ENCODE peak calls at places on chromosomes 2 and 18, in ten cellular contexts. One of them, this sample, is unnamed.

GRCh38 chr2:238596571-238597551 is 170.1 kb downstream of the ASB1 start:
- DNase-seq in CD8-positive, alpha-beta T cell: no peak
- DNase-seq in A549: peak; percentile 95
- DNase-seq in thyroid gland: peak; percentile 89
- DNase-seq in prostate gland: peak; percentile 90
- DNase-seq in AG04450: peak; percentile 58
- DNase-seq in fibroblast of lung: peak; percentile 95
- DNase-seq in NB4: no peak
- DNase-seq in kidney: peak; percentile 84
- DNase-seq in bronchial epithelial cell: peak; percentile 85
- DNase-seq in this sample: no peak

GRCh38 chr2:204452464-204453023 is 92.7 kb upstream of the PARD3B start:
- DNase-seq in A549: peak; percentile 87
- DNase-seq in thyroid gland: peak; percentile 63
- DNase-seq in NB4: no peak
- DNase-seq in fibroblast of lung: peak; percentile 99
- DNase-seq in kidney: no peak
- DNase-seq in bronchial epithelial cell: peak; percentile 98
- DNase-seq in CD8-positive, alpha-beta T cell: no peak
- DNase-seq in prostate gland: no peak
- DNase-seq in AG04450: peak; percentile 87
- DNase-seq in this sample: peak; percentile 63

GRCh38 chr2:200455958-200456421 is 53.9 kb downstream of the KCTD18 start:
- DNase-seq in CD8-positive, alpha-beta T cell: no peak
- DNase-seq in fibroblast of lung: peak; percentile 20
- DNase-seq in thyroid gland: no peak
- DNase-seq in kidney: no peak
- DNase-seq in AG04450: no peak
- DNase-seq in prostate gland: no peak
- DNase-seq in bronchial epithelial cell: no peak
- DNase-seq in NB4: no peak
- DNase-seq in A549: no peak
- DNase-seq in this sample: no peak

GRCh38 chr2:214808961-214809750 is at the start of gene BARD1:
- DNase-seq in kidney: peak; percentile 79
- DNase-seq in A549: peak; percentile 49
- DNase-seq in NB4: peak; percentile 82
- DNase-seq in fibroblast of lung: peak; percentile 56
- DNase-seq in thyroid gland: peak; percentile 47
- DNase-seq in prostate gland: peak; percentile 46
- DNase-seq in AG04450: peak; percentile 10
- DNase-seq in CD8-positive, alpha-beta T cell: peak; percentile 71
- DNase-seq in bronchial epithelial cell: peak; percentile 42
- DNase-seq in this sample: peak; percentile 84

GRCh38 chr2:86243950-86244733 is 44.9 kb downstream of the MRPL35 start:
- DNase-seq in A549: no peak
- DNase-seq in AG04450: no peak
- DNase-seq in kidney: no peak
- DNase-seq in fibroblast of lung: peak; percentile 8
- DNase-seq in prostate gland: no peak
- DNase-seq in NB4: no peak
- DNase-seq in bronchial epithelial cell: no peak
- DNase-seq in CD8-positive, alpha-beta T cell: no peak
- DNase-seq in thyroid gland: no peak
- DNase-seq in this sample: no peak

GRCh38 chr2:99096728-99097127 is 44.8 kb upstream of the C2orf15 start:
- DNase-seq in kidney: no peak
- DNase-seq in bronchial epithelial cell: no peak
- DNase-seq in NB4: no peak
- DNase-seq in AG04450: no peak
- DNase-seq in thyroid gland: no peak
- DNase-seq in A549: no peak
- DNase-seq in CD8-positive, alpha-beta T cell: no peak
- DNase-seq in prostate gland: no peak
- DNase-seq in fibroblast of lung: no peak
- DNase-seq in this sample: no peak

GRCh38 chr2:185035906-185036305 is 437.6 kb downstream of the ZNF804A start:
- DNase-seq in kidney: no peak
- DNase-seq in thyroid gland: no peak
- DNase-seq in AG04450: no peak
- DNase-seq in fibroblast of lung: no peak
- DNase-seq in CD8-positive, alpha-beta T cell: no peak
- DNase-seq in NB4: no peak
- DNase-seq in prostate gland: no peak
- DNase-seq in bronchial epithelial cell: no peak
- DNase-seq in A549: no peak
- DNase-seq in this sample: no peak

GRCh38 chr2:129469389-129469788 is 510.1 kb upstream of the RAB6C start:
- DNase-seq in NB4: no peak
- DNase-seq in bronchial epithelial cell: peak; percentile 4
- DNase-seq in AG04450: no peak
- DNase-seq in fibroblast of lung: no peak
- DNase-seq in prostate gland: no peak
- DNase-seq in A549: no peak
- DNase-seq in kidney: no peak
- DNase-seq in thyroid gland: no peak
- DNase-seq in CD8-positive, alpha-beta T cell: no peak
- DNase-seq in this sample: no peak

GRCh38 chr2:54504866-54505265 is 48.7 kb downstream of the SPTBN1 start:
- DNase-seq in bronchial epithelial cell: no peak
- DNase-seq in AG04450: no peak
- DNase-seq in CD8-positive, alpha-beta T cell: no peak
- DNase-seq in A549: no peak
- DNase-seq in fibroblast of lung: no peak
- DNase-seq in prostate gland: no peak
- DNase-seq in NB4: no peak
- DNase-seq in thyroid gland: no peak
- DNase-seq in kidney: no peak
- DNase-seq in this sample: no peak

GRCh38 chr18:49444599-49444998 is 15.8 kb downstream of the DYM start:
- DNase-seq in prostate gland: no peak
- DNase-seq in NB4: no peak
- DNase-seq in CD8-positive, alpha-beta T cell: no peak
- DNase-seq in AG04450: no peak
- DNase-seq in bronchial epithelial cell: no peak
- DNase-seq in thyroid gland: no peak
- DNase-seq in kidney: no peak
- DNase-seq in fibroblast of lung: no peak
- DNase-seq in A549: no peak
- DNase-seq in this sample: no peak

GRCh38 chr18:74271656-74272055 is 20.1 kb downstream of the CYB5A start:
- DNase-seq in prostate gland: no peak
- DNase-seq in fibroblast of lung: no peak
- DNase-seq in A549: no peak
- DNase-seq in bronchial epithelial cell: peak; percentile 73
- DNase-seq in kidney: no peak
- DNase-seq in thyroid gland: no peak
- DNase-seq in AG04450: no peak
- DNase-seq in CD8-positive, alpha-beta T cell: no peak
- DNase-seq in NB4: no peak
- DNase-seq in this sample: no peak

GRCh38 chr2:9407363-9407811 is 15.9 kb downstream of the ITGB1BP1 start:
- DNase-seq in CD8-positive, alpha-beta T cell: no peak
- DNase-seq in A549: no peak
- DNase-seq in thyroid gland: no peak
- DNase-seq in bronchial epithelial cell: peak; percentile 87
- DNase-seq in fibroblast of lung: no peak
- DNase-seq in NB4: no peak
- DNase-seq in prostate gland: no peak
- DNase-seq in AG04450: no peak
- DNase-seq in kidney: no peak
- DNase-seq in this sample: no peak

DNA sequence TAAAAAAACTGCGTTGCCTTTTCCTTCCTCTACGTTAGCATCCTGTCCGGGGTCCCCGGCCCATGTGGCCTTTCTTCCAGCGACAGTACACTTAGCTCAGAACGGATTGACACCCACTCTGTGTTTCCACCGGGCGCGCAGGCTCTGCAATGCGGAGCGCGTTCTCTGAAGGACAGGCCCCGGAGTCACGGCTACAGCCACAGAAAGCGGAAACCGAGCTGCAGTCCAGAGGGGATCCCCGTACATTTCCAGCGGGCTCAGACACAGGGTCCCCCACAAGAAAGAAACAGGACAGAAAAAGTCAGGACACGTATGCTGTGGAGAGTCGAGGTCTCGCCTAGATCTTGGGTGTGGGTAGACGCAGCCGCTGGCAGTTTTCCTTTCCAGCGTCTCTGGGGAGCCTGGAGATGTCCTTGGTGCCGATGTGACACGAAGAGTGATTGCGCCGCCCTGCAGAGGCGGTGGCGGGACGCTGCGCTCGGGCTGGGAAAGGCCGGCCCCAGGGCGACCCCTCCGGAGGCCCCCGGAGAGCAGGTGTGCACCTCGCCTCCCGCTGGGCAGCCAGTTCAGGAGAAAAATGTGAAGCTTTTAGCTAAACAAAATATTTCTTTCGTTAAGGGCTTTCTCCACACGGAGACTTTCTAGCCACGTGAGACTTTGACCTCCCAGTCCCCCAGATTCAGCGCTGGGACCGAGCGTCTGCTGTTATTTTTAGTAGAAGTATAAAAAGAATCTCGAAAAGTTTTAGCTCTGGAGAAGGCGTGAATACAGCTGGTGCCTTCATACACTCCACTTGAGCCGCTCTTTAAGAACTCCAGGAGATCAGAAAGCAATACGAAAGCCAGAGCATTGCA is 1.3 kb upstream of the ACKR3 start:
- DNase-seq in thyroid gland: peak; percentile 88
- DNase-seq in prostate gland: no peak
- DNase-seq in bronchial epithelial cell: peak; percentile 29
- DNase-seq in CD8-positive, alpha-beta T cell: peak; percentile 34
- DNase-seq in NB4: no peak
- DNase-seq in A549: no peak
- DNase-seq in kidney: peak; percentile 84
- DNase-seq in AG04450: no peak
- DNase-seq in fibroblast of lung: no peak
- DNase-seq in this sample: peak; percentile 48
- TF ChIP-seq CTCF in thyroid gland: peak; percentile 19
- TF ChIP-seq CTCF in prostate gland: no peak
- TF ChIP-seq CTCF in bronchial epithelial cell: no peak
- TF ChIP-seq CTCF in CD8-positive, alpha-beta T cell: no peak
- TF ChIP-seq CTCF in NB4: no peak
- TF ChIP-seq CTCF in A549: no peak
- TF ChIP-seq CTCF in kidney: no peak
- TF ChIP-seq CTCF in AG04450: no peak
- TF ChIP-seq CTCF in fibroblast of lung: no peak
- TF ChIP-seq CTCF in this sample: no peak

GRCh38 chr2:152336103-152336853 is 1.3 kb downstream of the FMNL2 start:
- DNase-seq in prostate gland: peak; percentile 41
- DNase-seq in AG04450: no peak
- DNase-seq in bronchial epithelial cell: peak; percentile 48
- DNase-seq in fibroblast of lung: peak; percentile 56
- DNase-seq in thyroid gland: peak; percentile 68
- DNase-seq in kidney: peak; percentile 84
- DNase-seq in NB4: peak; percentile 67
- DNase-seq in A549: peak; percentile 52
- DNase-seq in CD8-positive, alpha-beta T cell: no peak
- DNase-seq in this sample: peak; percentile 86
- H3K4me3 ChIP-seq in prostate gland: peak overlapping the region; percentile 81
- H3K4me3 ChIP-seq in AG04450: peak overlapping the region; percentile 88
- H3K4me3 ChIP-seq in bronchial epithelial cell: peak overlapping the region; percentile 81
- H3K4me3 ChIP-seq in fibroblast of lung: peak overlapping the region; percentile 78
- H3K4me3 ChIP-seq in thyroid gland: peak overlapping the region; percentile 46
- H3K4me3 ChIP-seq in kidney: peak overlapping the region; percentile 82
- H3K4me3 ChIP-seq in NB4: peak overlapping the region; percentile 53
- H3K4me3 ChIP-seq in A549: peak overlapping the region; percentile 98
- H3K4me3 ChIP-seq in CD8-positive, alpha-beta T cell: peak overlapping the region; percentile 50
- H3K4me3 ChIP-seq in this sample: peak overlapping the region; percentile 93

GRCh38 chr18:22489694-22490093 is 72.0 kb upstream of the CTAGE1 start:
- DNase-seq in thyroid gland: no peak
- DNase-seq in bronchial epithelial cell: peak; percentile 81
- DNase-seq in CD8-positive, alpha-beta T cell: no peak
- DNase-seq in AG04450: no peak
- DNase-seq in A549: peak; percentile 48
- DNase-seq in kidney: no peak
- DNase-seq in prostate gland: no peak
- DNase-seq in NB4: no peak
- DNase-seq in fibroblast of lung: peak; percentile 33
- DNase-seq in this sample: no peak

GRCh38 chr18:22493255-22493654 is 75.5 kb upstream of the CTAGE1 start:
- DNase-seq in A549: no peak
- DNase-seq in thyroid gland: no peak
- DNase-seq in CD8-positive, alpha-beta T cell: no peak
- DNase-seq in AG04450: no peak
- DNase-seq in fibroblast of lung: no peak
- DNase-seq in prostate gland: no peak
- DNase-seq in NB4: no peak
- DNase-seq in kidney: no peak
- DNase-seq in bronchial epithelial cell: no peak
- DNase-seq in this sample: no peak

GRCh38 chr18:22493940-22494339 is 76.2 kb upstream of the CTAGE1 start:
- DNase-seq in bronchial epithelial cell: no peak
- DNase-seq in thyroid gland: no peak
- DNase-seq in fibroblast of lung: peak; percentile 79
- DNase-seq in AG04450: no peak
- DNase-seq in CD8-positive, alpha-beta T cell: no peak
- DNase-seq in prostate gland: no peak
- DNase-seq in NB4: no peak
- DNase-seq in kidney: no peak
- DNase-seq in A549: no peak
- DNase-seq in this sample: no peak

GRCh38 chr18:22488554-22488953 is 70.8 kb upstream of the CTAGE1 start:
- DNase-seq in fibroblast of lung: no peak
- DNase-seq in AG04450: no peak
- DNase-seq in NB4: no peak
- DNase-seq in bronchial epithelial cell: no peak
- DNase-seq in kidney: no peak
- DNase-seq in thyroid gland: peak; percentile 20
- DNase-seq in CD8-positive, alpha-beta T cell: no peak
- DNase-seq in A549: no peak
- DNase-seq in prostate gland: no peak
- DNase-seq in this sample: no peak

DNA sequence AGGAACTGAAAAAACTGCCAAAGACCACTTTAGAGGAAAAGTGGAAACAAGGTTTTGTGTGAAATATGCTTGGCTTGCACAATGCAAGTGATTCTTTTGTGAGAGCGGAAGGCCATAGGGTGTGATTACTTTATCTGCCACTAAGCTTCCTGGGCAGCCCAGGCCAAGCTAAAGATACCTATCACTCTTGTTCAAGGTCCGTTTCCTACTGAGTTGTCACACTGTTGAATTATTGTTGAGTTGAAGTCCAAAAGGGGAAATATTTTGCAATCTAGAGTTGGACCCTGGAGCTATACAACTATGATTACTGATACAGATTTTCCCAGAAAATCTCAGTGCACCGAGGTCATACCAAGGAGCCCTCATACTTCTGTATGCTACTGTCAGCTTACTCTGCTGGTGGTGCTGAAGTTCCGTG is 72.7 kb upstream of the CTAGE1 start:
- DNase-seq in A549: peak; percentile 12
- DNase-seq in NB4: no peak
- DNase-seq in kidney: no peak
- DNase-seq in thyroid gland: no peak
- DNase-seq in AG04450: no peak
- DNase-seq in prostate gland: no peak
- DNase-seq in CD8-positive, alpha-beta T cell: no peak
- DNase-seq in bronchial epithelial cell: no peak
- DNase-seq in fibroblast of lung: no peak
- DNase-seq in this sample: no peak
- TF ChIP-seq CTCF in A549: no peak
- TF ChIP-seq CTCF in NB4: no peak
- TF ChIP-seq CTCF in kidney: no peak
- TF ChIP-seq CTCF in thyroid gland: no peak
- TF ChIP-seq CTCF in AG04450: no peak
- TF ChIP-seq CTCF in prostate gland: no peak
- TF ChIP-seq CTCF in CD8-positive, alpha-beta T cell: no peak
- TF ChIP-seq CTCF in bronchial epithelial cell: no peak
- TF ChIP-seq CTCF in fibroblast of lung: no peak
- TF ChIP-seq CTCF in this sample: peak; percentile 11

GRCh38 chr2:160388464-160389263 is 104.9 kb downstream of the RBMS1 start:
- DNase-seq in CD8-positive, alpha-beta T cell: peak; percentile 46
- DNase-seq in NB4: peak; percentile 87
- DNase-seq in bronchial epithelial cell: no peak
- DNase-seq in kidney: no peak
- DNase-seq in prostate gland: no peak
- DNase-seq in AG04450: no peak
- DNase-seq in A549: no peak
- DNase-seq in fibroblast of lung: no peak
- DNase-seq in thyroid gland: peak; percentile 29
- DNase-seq in this sample: peak; percentile 69
- H3K4me3 ChIP-seq in CD8-positive, alpha-beta T cell: peak overlapping the region; percentile 13
- H3K4me3 ChIP-seq in NB4: peak overlapping the region; percentile 16
- H3K4me3 ChIP-seq in bronchial epithelial cell: no peak overlapping the region
- H3K4me3 ChIP-seq in kidney: no peak overlapping the region
- H3K4me3 ChIP-seq in prostate gland: no peak overlapping the region
- H3K4me3 ChIP-seq in AG04450: no peak overlapping the region
- H3K4me3 ChIP-seq in A549: no peak overlapping the region
- H3K4me3 ChIP-seq in fibroblast of lung: peak overlapping the region; percentile 36
- H3K4me3 ChIP-seq in thyroid gland: no peak overlapping the region
- H3K4me3 ChIP-seq in this sample: no peak overlapping the region